ENCODE peak calls at places on chromosomes 13 and 19, in ten cellular contexts. I, N, Q, X, O, R, G, E, F and S are unnamed samples.

GRCh38 chr13:93352616-93353015 is 126.0 kb downstream of the GPC6 start:
- DNase-seq in Q (no peak), O (no peak), F (no peak), G (no peak), N (no peak), X (no peak), R (no peak), I (no peak), E (no peak), S (no peak)

GRCh38 chr19:58275564-58275963 is 3.2 kb upstream of the ZNF8 start:
- DNase-seq in N (no peak), Q (no peak), I (no peak), F (no peak), R (no peak), X (no peak), G (no peak), E (no peak), O (no peak), S (no peak)

GRCh38 chr19:18433735-18434398 is 4.1 kb downstream of the ISYNA1 start:
- DNase-seq in E (no peak), N (no peak), R (no peak), Q (no peak), O (no peak), X (no peak), I (peak), F (no peak), G (no peak), S (no peak)

GRCh38 chr19:34171539-34171876 is 796 bp upstream of the LSM14A start:
- DNase-seq in F (no peak), G (no peak), E (no peak), Q (no peak), N (no peak), I (no peak), O (peak), R (no peak), X (no peak), S (no peak)

GRCh38 chr19:38290631-38291147 is 13.4 kb upstream of the C19orf33 start:
- DNase-seq in Q (no peak), R (peak), F (no peak), N (no peak), E (no peak), O (peak), I (peak), G (no peak), X (no peak), S (no peak)

GRCh38 chr13:80226645-80227044 is 114.3 kb downstream of the SPRY2 start:
- DNase-seq in O (no peak), X (no peak), E (no peak), Q (no peak), R (no peak), N (no peak), G (no peak), F (no peak), I (no peak), S (no peak)

GRCh38 chr13:38417727-38418126 is 68.1 kb downstream of the UFM1 start:
- DNase-seq in I (no peak), X (no peak), G (no peak), F (no peak), E (no peak), R (no peak), Q (no peak), N (no peak), O (peak), S (no peak)

GRCh38 chr13:41613984-41614581 is 156.7 kb downstream of the RGCC start:
- DNase-seq in Q (peak), X (no peak), I (no peak), E (peak), R (no peak), N (peak), G (no peak), O (peak), F (peak), S (no peak)

GRCh38 chr13:108263961-108264360 is 5.6 kb upstream of the TNFSF13B start:
- DNase-seq in I (no peak), E (no peak), Q (no peak), N (no peak), O (no peak), R (no peak), X (no peak), F (no peak), G (no peak), S (no peak)

GRCh38 chr13:29884671-29885424 is 34.4 kb upstream of the UBL3 start:
- DNase-seq in R (no peak), Q (no peak), N (no peak), F (no peak), E (no peak), O (peak), I (no peak), G (no peak), X (no peak), S (no peak)

GRCh38 chr13:28747851-28748250 is 29.1 kb upstream of the SLC46A3 start:
- DNase-seq in X (no peak), I (no peak), O (no peak), F (no peak), E (no peak), G (no peak), N (no peak), R (no peak), Q (no peak), S (peak)

GRCh38 chr13:44573071-44573470 is 3.1 kb downstream of the TSC22D1 start:
- DNase-seq in F (no peak), X (no peak), O (no peak), N (no peak), I (no peak), Q (no peak), G (no peak), E (no peak), R (no peak), S (no peak)

GRCh38 chr19:4279530-4280422 is 710 bp downstream of the SHD start:
- DNase-seq in I (no peak), F (no peak), N (no peak), E (no peak), R (no peak), O (no peak), X (no peak), Q (no peak), G (no peak), S (no peak)
- H3K4me3 ChIP-seq in I (no peak), F (peak), N (peak), E (peak), R (peak), O (no peak), X (no peak), Q (no peak), G (peak), S (peak)

GRCh38 chr19:51096473-51097165 is 11.6 kb downstream of the CTU1 start:
- DNase-seq in E (no peak), R (no peak), X (no peak), I (no peak), O (peak), Q (peak), F (no peak), G (no peak), N (no peak), S (no peak)

GRCh38 chr19:51097166-51097736 is 11.0 kb downstream of the CTU1 start:
- DNase-seq in X (peak), G (no peak), O (peak), E (peak), F (peak), Q (peak), I (peak), R (peak), N (peak), S (peak)

GRCh38 chr19:51099070-51099382 is 9.2 kb downstream of the CTU1 start:
- DNase-seq in F (no peak), Q (no peak), X (no peak), E (no peak), O (no peak), R (no peak), N (no peak), G (no peak), I (no peak), S (no peak)

GRCh38 chr19:51098366-51099069 is 9.7 kb downstream of the CTU1 start:
- DNase-seq in G (no peak), I (peak), E (peak), Q (no peak), R (no peak), X (peak), N (peak), O (no peak), F (peak), S (no peak)

GRCh38 chr19:51097796-51098195 is 10.4 kb downstream of the CTU1 start:
- DNase-seq in N (no peak), I (no peak), G (no peak), E (no peak), X (no peak), R (no peak), O (no peak), F (no peak), Q (no peak), S (no peak)
- H3K4me3 ChIP-seq in N (no peak), I (no peak), G (no peak), E (no peak), X (no peak), R (no peak), O (no peak), F (no peak), Q (no peak), S (no peak)

DNA sequence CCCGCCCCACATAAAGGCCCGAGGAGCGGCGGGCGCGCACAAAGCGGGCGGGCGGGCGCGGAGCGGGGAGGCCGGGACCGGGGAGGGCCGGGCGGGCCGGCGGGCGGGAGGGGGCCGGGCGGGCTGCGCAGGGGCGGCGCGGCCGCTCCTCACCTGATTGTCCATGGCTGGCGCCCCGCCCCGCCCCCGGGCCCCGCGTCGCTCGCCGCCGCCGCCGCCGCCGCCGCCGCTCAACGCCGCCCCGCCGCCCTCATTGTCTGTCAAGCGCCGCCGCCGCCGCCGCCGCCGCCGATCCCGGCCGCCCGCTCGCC is 200 bp downstream of the MLLT1 start:
- DNase-seq in I (no peak), X (no peak), R (no peak), G (no peak), E (no peak), Q (no peak), O (no peak), F (no peak), N (no peak), S (no peak)
- H3K4me3 ChIP-seq in I (peak), X (no peak), R (peak), G (peak), E (peak), Q (peak), O (peak), F (peak), N (peak), S (peak)

GRCh38 chr19:15443838-15444237 is 5.9 kb downstream of the WIZ start:
- DNase-seq in O (no peak), E (peak), R (no peak), F (peak), I (no peak), Q (no peak), G (peak), N (peak), X (no peak), S (peak)

GRCh38 chr19:15447057-15447456 is 2.7 kb downstream of the WIZ start:
- DNase-seq in G (no peak), Q (no peak), X (no peak), F (no peak), E (no peak), R (no peak), O (no peak), N (no peak), I (no peak), S (no peak)

GRCh38 chr19:15445227-15445605 is 4.5 kb downstream of the WIZ start:
- DNase-seq in Q (no peak), X (no peak), F (no peak), O (no peak), I (no peak), E (no peak), N (no peak), G (no peak), R (no peak), S (no peak)

GRCh38 chr19:15444505-15445226 is 5.1 kb downstream of the WIZ start:
- DNase-seq in G (no peak), N (no peak), X (no peak), E (no peak), F (no peak), O (no peak), R (no peak), Q (no peak), I (no peak), S (no peak)

DNA sequence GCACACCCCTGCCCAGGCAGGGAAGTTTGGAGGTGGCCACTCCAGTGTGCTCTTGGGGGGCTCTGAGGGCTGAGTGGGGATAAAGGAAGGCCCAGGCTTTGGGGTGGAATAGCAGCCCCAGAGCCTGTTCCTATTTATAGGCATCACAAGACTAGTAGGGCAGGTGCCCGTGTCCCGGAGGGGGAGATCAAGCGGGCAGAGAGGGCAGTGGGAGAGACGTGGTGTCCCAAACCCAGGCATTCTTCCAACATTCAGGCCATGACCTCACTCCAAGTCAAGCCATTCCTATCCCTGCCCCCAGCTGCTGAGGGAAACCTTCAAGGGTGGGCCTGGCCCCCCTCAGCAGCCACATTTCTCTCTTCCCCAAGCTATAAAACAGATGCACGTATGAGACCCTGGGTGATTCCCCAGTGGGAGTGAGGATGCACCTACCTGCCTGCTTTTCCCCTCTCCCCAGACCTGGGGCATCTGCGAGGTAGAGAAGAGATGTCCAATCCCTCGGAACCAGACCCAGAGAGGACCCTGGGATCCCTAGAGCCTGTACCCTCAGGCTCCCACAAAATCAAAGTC is 3.9 kb downstream of the WIZ start:
- DNase-seq in O (no peak), F (peak), Q (no peak), N (peak), X (no peak), E (peak), G (no peak), I (no peak), R (no peak), S (peak)
- H3K4me3 ChIP-seq in O (no peak), F (no peak), Q (no peak), N (no peak), X (no peak), E (no peak), G (no peak), I (no peak), R (no peak), S (no peak)

DNA sequence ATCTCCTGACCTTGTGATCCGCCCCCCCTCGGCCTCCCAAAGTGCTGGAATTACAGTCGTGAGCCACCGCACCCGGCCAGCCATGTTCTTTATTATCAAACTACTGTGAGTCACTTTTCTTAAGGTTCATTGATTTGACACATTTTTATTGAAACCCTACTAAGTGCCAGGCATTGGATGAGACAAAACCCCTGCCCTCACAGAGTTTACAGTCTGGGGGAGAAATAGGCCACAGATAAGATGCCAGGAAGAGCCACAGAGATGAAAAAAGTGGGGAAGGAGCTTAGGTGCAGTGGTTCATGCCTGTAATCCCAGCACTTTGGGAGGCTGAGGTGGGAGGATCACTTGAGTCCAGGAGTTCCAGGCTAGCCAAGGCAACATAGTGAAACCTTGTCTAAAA is 14.5 kb upstream of the MAP2K2 start:
- DNase-seq in O (no peak), E (no peak), F (no peak), N (no peak), R (no peak), Q (no peak), I (no peak), G (no peak), X (no peak), S (no peak)
- H3K4me3 ChIP-seq in O (no peak), E (no peak), F (no peak), N (no peak), R (no peak), Q (no peak), I (no peak), G (no peak), X (no peak), S (no peak)

DNA sequence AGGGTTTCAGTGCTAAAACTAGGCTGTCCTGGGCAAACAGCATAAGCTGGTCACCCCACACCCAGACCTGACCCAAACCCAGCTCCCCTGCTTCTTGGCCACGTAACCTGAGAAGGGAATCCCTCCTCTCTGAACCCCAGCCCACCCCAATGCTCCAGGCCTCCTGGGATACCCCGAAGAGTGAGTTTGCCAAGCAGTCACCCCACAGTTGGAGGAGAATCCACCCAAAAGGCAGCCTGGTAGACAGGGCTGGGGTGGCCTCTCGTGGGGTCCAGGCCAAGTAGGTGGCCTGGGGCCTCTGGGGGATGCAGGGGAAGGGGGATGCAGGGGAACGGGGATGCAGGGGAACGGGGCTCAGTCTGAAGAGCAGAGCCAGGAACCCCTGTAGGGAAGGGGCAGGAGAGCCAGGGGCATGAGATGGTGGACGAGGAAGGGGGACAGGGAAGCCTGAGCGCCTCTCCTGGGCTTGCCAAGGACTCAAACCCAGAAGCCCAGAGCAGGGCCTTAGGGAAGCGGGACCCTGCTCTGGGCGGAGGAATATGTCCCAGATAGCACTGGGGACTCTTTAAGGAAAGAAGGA is 2.8 kb downstream of the PPP1R12C start:
- DNase-seq in N (no peak), O (no peak), X (no peak), Q (no peak), R (no peak), G (no peak), I (no peak), F (no peak), E (no peak), S (no peak)
- H3K4me3 ChIP-seq in N (no peak), O (no peak), X (no peak), Q (no peak), R (no peak), G (peak), I (no peak), F (peak), E (peak), S (no peak)